ENCODE peak calls at places on chromosomes 16 and 17, in ten cellular contexts. J, S, K, L, P, W, A, Q, V and D are unnamed samples. For H3K27me3, the result is how much of the 10 kb centered on the place peaks cover.

GRCh38 chr17:68624381-68624780 is 23.2 kb upstream of the FAM20A start:
- DNase-seq in J (no peak), S (no peak), K (no peak), L (no peak), P (no peak), W (no peak), A (no peak), Q (no peak), V (no peak), D (no peak)

GRCh38 chr16:16144416-16144815 is 78.9 kb downstream of the ABCC6 start:
- DNase-seq in J (no peak), S (no peak), K (no peak), L (no peak), P (no peak), W (no peak), A (no peak), Q (no peak), V (no peak), D (no peak)

GRCh38 chr16:4882261-4882632 is 35.0 kb downstream of the UBN1 start:
- DNase-seq in J (no peak), S (no peak), K (no peak), L (no peak), P (no peak), W (no peak), A (no peak), Q (no peak), V (no peak), D (no peak)

GRCh38 chr16:4648917-4649316 is 24.3 kb downstream of the MGRN1 start:
- DNase-seq in J (no peak), S (no peak), K (no peak), L (no peak), P (no peak), W (no peak), A (no peak), Q (no peak), V (no peak), D (no peak)

GRCh38 chr16:27353853-27354252 is 40.1 kb downstream of the IL4R start:
- DNase-seq in J (peak), S (no peak), K (no peak), L (no peak), P (no peak), W (no peak), A (no peak), Q (no peak), V (no peak), D (no peak)

GRCh38 chr16:12545292-12545610 is 258.4 kb downstream of the CPPED1 start:
- DNase-seq in J (no peak), S (no peak), K (no peak), L (no peak), P (no peak), W (no peak), A (no peak), Q (no peak), V (no peak), D (no peak)

GRCh38 chr16:2152695-2153506 is 2.7 kb upstream of the TRAF7 start:
- DNase-seq in J (no peak), S (no peak), K (peak), L (peak), P (no peak), W (no peak), A (no peak), Q (peak), V (peak), D (no peak)

GRCh38 chr17:80851277-80851925 is 140.2 kb upstream of the CHMP6 start:
- DNase-seq in J (no peak), S (no peak), K (no peak), L (no peak), P (no peak), W (no peak), A (no peak), Q (no peak), V (no peak), D (no peak)

GRCh38 chr16:71383054-71383773 is 24.7 kb downstream of the CALB2 start:
- DNase-seq in J (no peak), S (no peak), K (no peak), L (no peak), P (no peak), W (no peak), A (no peak), Q (no peak), V (peak), D (no peak)

GRCh38 chr16:22664561-22664997 is 149.4 kb upstream of the HS3ST2 start:
- DNase-seq in J (no peak), S (no peak), K (no peak), L (no peak), P (no peak), W (no peak), A (no peak), Q (no peak), V (peak), D (no peak)

GRCh38 chr17:2828396-2829038 is 32.3 kb downstream of the RAP1GAP2 start:
- DNase-seq in J (peak), S (peak), K (peak), L (peak), P (peak), W (peak), A (peak), Q (peak), V (peak), D (no peak)

GRCh38 chr16:11224894-11225676 is 30.9 kb downstream of the SOCS1 start:
- DNase-seq in J (peak), S (no peak), K (no peak), L (peak), P (no peak), W (peak), A (peak), Q (no peak), V (no peak), D (no peak)

GRCh38 chr16:88727871-88728270 is 21.6 kb downstream of the CTU2 start:
- DNase-seq in J (no peak), S (no peak), K (peak), L (no peak), P (no peak), W (no peak), A (no peak), Q (no peak), V (no peak), D (no peak)

GRCh38 chr16:7177875-7178274 is 154.8 kb upstream of the RBFOX1 start:
- DNase-seq in J (no peak), S (no peak), K (no peak), L (no peak), P (no peak), W (no peak), A (no peak), Q (no peak), V (no peak), D (no peak)

GRCh38 chr16:27230562-27230991 is 27.3 kb downstream of the KDM8 start:
- DNase-seq in J (peak), S (no peak), K (no peak), L (peak), P (no peak), W (no peak), A (peak), Q (no peak), V (no peak), D (no peak)

GRCh38 chr16:30893082-30893743 is 664 bp downstream of the BCL7C start:
- DNase-seq in J (no peak), S (no peak), K (no peak), L (peak), P (no peak), W (peak), A (no peak), Q (peak), V (peak), D (no peak)

GRCh38 chr17:68819465-68819864 is 135.7 kb downstream of the ABCA8 start:
- DNase-seq in J (no peak), S (no peak), K (no peak), L (no peak), P (no peak), W (no peak), A (no peak), Q (no peak), V (no peak), D (no peak)

GRCh38 chr16:72657164-72657563 is 390.8 kb downstream of the ZFHX3 start:
- DNase-seq in J (no peak), S (no peak), K (no peak), L (no peak), P (no peak), W (no peak), A (no peak), Q (no peak), V (no peak), D (no peak)

GRCh38 chr16:46928811-46929210 is 44.6 kb downstream of the GPT2 start:
- DNase-seq in J (no peak), S (no peak), K (no peak), L (no peak), P (no peak), W (no peak), A (no peak), Q (no peak), V (peak), D (no peak)

GRCh38 chr16:80362816-80363215 is 178.0 kb upstream of the DYNLRB2 start:
- DNase-seq in J (no peak), S (no peak), K (no peak), L (no peak), P (no peak), W (no peak), A (no peak), Q (no peak), V (no peak), D (no peak)

GRCh38 chr17:3888343-3889171 is 4.3 kb downstream of the CAMKK1 start:
- DNase-seq in J (no peak), S (no peak), K (peak), L (peak), P (peak), W (peak), A (peak), Q (peak), V (peak), D (peak)

GRCh38 chr16:69799601-69800000 is 37.5 kb downstream of the WWP2 start:
- DNase-seq in J (no peak), S (no peak), K (no peak), L (no peak), P (no peak), W (no peak), A (no peak), Q (no peak), V (no peak), D (no peak)

GRCh38 chr17:13735861-13736260 is 134.1 kb upstream of the HS3ST3A1 start:
- DNase-seq in J (no peak), S (no peak), K (no peak), L (no peak), P (no peak), W (no peak), A (no peak), Q (no peak), V (no peak), D (no peak)

GRCh38 chr16:87918866-87919680 is 17.3 kb downstream of the CA5A start:
- DNase-seq in J (no peak), S (no peak), K (no peak), L (no peak), P (peak), W (peak), A (no peak), Q (peak), V (no peak), D (no peak)

GRCh38 chr17:10604521-10604920 is 52.6 kb downstream of the MYH3 start:
- DNase-seq in J (no peak), S (no peak), K (no peak), L (no peak), P (no peak), W (no peak), A (no peak), Q (no peak), V (no peak), D (no peak)

GRCh38 chr17:74807376-74807775 is 31.2 kb upstream of the NAT9 start:
- DNase-seq in J (no peak), S (no peak), K (no peak), L (no peak), P (no peak), W (no peak), A (no peak), Q (no peak), V (no peak), D (no peak)

DNA sequence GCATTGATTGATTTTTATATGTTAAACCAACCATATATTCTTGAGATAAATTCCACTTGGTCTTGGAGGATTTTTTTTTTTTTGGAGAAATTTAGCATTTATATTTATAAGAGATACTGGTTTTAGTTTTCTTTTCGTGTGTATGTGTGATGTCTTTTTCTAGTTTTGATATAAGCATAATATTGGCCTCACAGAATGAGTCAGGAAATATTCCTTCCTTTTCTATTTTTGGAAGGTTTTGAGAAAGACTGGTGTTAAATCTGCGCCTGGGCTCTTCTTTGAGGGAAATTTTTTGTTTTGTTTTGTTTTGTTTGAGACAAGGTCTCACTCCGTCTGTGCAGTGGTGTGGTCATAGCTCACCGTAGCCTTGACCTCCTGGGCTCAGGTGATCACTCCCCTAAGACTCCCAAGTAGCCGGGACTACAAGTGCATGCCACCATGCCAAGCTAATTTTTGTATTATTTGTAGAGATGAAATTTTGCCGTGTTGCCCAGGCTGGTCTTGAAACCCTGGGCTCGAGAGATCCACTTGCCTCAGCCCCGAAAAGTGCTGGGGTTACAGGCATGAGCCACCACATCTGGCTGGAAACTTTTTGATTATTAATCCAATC is 28.8 kb upstream of the CCL22 start:
- DNase-seq in J (no peak), S (no peak), K (no peak), L (no peak), P (no peak), W (no peak), A (no peak), Q (no peak), V (no peak), D (no peak)
- H3K27me3 ChIP-seq in J (under half), S (under half), K (under half), L (under half), P (under half), W (under half), A (under half), Q (under half), V (under half), D (under half)

GRCh38 chr17:7393613-7394451 is 493 bp downstream of the PLSCR3 start:
- DNase-seq in J (no peak), S (no peak), K (peak), L (peak), P (no peak), W (no peak), A (peak), Q (no peak), V (peak), D (no peak)
- H3K4me3 ChIP-seq in J (peak), S (peak), K (peak), L (peak), P (peak), W (peak), A (peak), Q (peak), V (peak), D (peak)

GRCh38 chr17:48551206-48551597 is 6.3 kb upstream of the HOXB2 start:
- DNase-seq in J (no peak), S (no peak), K (no peak), L (no peak), P (no peak), W (no peak), A (no peak), Q (no peak), V (no peak), D (no peak)

GRCh38 chr17:48550313-48551205 is 5.7 kb upstream of the HOXB2 start:
- DNase-seq in J (no peak), S (no peak), K (no peak), L (no peak), P (no peak), W (no peak), A (no peak), Q (no peak), V (peak), D (no peak)

GRCh38 chr17:48552453-48553189 is 7.7 kb upstream of the HOXB2 start:
- DNase-seq in J (no peak), S (no peak), K (no peak), L (no peak), P (no peak), W (no peak), A (no peak), Q (no peak), V (peak), D (no peak)

GRCh38 chr17:48553190-48553547 is 8.3 kb upstream of the HOXB2 start:
- DNase-seq in J (no peak), S (no peak), K (no peak), L (no peak), P (no peak), W (no peak), A (no peak), Q (no peak), V (no peak), D (no peak)

GRCh38 chr17:48551601-48552452 is 6.9 kb upstream of the HOXB2 start:
- DNase-seq in J (no peak), S (no peak), K (no peak), L (no peak), P (no peak), W (no peak), A (no peak), Q (no peak), V (peak), D (no peak)
- H3K27me3 ChIP-seq in J (half or more), S (under half), K (under half), L (under half), P (half or more), W (under half), A (under half), Q (under half), V (half or more), D (under half)

GRCh38 chr17:51124641-51125503 is 4.2 kb upstream of the SPAG9 start:
- DNase-seq in J (no peak), S (no peak), K (no peak), L (no peak), P (no peak), W (no peak), A (no peak), Q (no peak), V (no peak), D (no peak)

GRCh38 chr17:51133365-51133764 is 12.7 kb upstream of the SPAG9 start:
- DNase-seq in J (no peak), S (no peak), K (no peak), L (no peak), P (no peak), W (no peak), A (no peak), Q (no peak), V (no peak), D (no peak)

GRCh38 chr17:51128089-51128488 is 7.4 kb upstream of the SPAG9 start:
- DNase-seq in J (no peak), S (no peak), K (no peak), L (no peak), P (no peak), W (no peak), A (no peak), Q (no peak), V (peak), D (no peak)
- H3K4me3 ChIP-seq in J (no peak), S (no peak), K (no peak), L (no peak), P (no peak), W (no peak), A (no peak), Q (no peak), V (no peak), D (no peak)

GRCh38 chr17:17125136-17126084 is 80.7 kb downstream of the PLD6 start:
- DNase-seq in J (peak), S (no peak), K (peak), L (no peak), P (no peak), W (no peak), A (peak), Q (no peak), V (no peak), D (no peak)

GRCh38 chr17:17122781-17123483 is 80.7 kb downstream of the MPRIP start:
- DNase-seq in J (no peak), S (no peak), K (no peak), L (no peak), P (no peak), W (no peak), A (no peak), Q (no peak), V (no peak), D (no peak)

GRCh38 chr17:17126131-17127110 is 79.7 kb downstream of the PLD6 start:
- DNase-seq in J (peak), S (no peak), K (no peak), L (no peak), P (no peak), W (no peak), A (no peak), Q (no peak), V (no peak), D (no peak)

GRCh38 chr17:17127156-17127555 is 79.0 kb downstream of the PLD6 start:
- DNase-seq in J (peak), S (no peak), K (no peak), L (no peak), P (no peak), W (no peak), A (no peak), Q (no peak), V (no peak), D (no peak)

DNA sequence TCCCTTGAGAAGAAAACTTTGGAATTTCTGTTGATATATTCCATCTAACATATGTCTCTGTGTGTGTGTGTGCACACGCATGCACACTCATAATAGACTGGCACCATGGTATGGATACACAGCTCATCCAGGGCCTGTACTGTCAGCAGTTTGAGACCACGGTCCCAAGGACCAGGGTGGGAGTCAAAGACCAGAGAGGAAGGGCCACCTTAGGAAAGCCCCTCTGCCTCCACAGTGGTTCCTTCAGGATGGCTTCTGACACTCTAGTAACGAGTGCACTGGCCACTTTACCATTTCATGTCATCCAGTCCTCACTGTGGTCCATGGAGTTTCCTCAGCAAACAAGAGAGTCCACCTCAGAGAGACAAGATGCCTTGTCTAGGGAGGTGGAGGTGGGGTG is 81.8 kb downstream of the PLD6 start:
- DNase-seq in J (no peak), S (no peak), K (no peak), L (no peak), P (no peak), W (no peak), A (no peak), Q (no peak), V (no peak), D (no peak)
- H3K27me3 ChIP-seq in J (under half), S (under half), K (under half), L (under half), P (under half), W (under half), A (under half), Q (under half), V (under half), D (under half)

GRCh38 chr17:36534117-36534880 is at the start of gene MYO19:
- DNase-seq in J (peak), S (peak), K (peak), L (peak), P (peak), W (peak), A (peak), Q (peak), V (peak), D (peak)
- H3K4me3 ChIP-seq in J (peak), S (peak), K (peak), L (peak), P (peak), W (peak), A (peak), Q (peak), V (peak), D (peak)

GRCh38 chr17:7191069-7191468 is 11.9 kb upstream of the ASGR1 start:
- DNase-seq in J (peak), S (no peak), K (no peak), L (no peak), P (no peak), W (no peak), A (no peak), Q (no peak), V (no peak), D (no peak)

GRCh38 chr17:7191571-7192270 is 12.6 kb upstream of the ASGR1 start:
- DNase-seq in J (peak), S (no peak), K (peak), L (no peak), P (no peak), W (peak), A (no peak), Q (peak), V (peak), D (no peak)

GRCh38 chr17:7192271-7192937 is 13.2 kb upstream of the ASGR1 start:
- DNase-seq in J (peak), S (no peak), K (no peak), L (no peak), P (no peak), W (no peak), A (no peak), Q (no peak), V (peak), D (no peak)

GRCh38 chr17:7196651-7197050 is 17.5 kb upstream of the ASGR1 start:
- DNase-seq in J (no peak), S (no peak), K (no peak), L (no peak), P (no peak), W (no peak), A (no peak), Q (no peak), V (peak), D (no peak)

GRCh38 chr17:7195971-7196370 is 16.8 kb upstream of the ASGR1 start:
- DNase-seq in J (no peak), S (no peak), K (no peak), L (no peak), P (no peak), W (no peak), A (no peak), Q (no peak), V (no peak), D (no peak)
- H3K27me3 ChIP-seq in J (under half), S (under half), K (under half), L (under half), P (under half), W (under half), A (under half), Q (under half), V (under half), D (under half)